ENCODE peak calls at places on chromosomes 7 and 10, in eight cellular contexts. R is right lobe of liver; Y is activated naive CD8-positive, alpha-beta T cell treated with anti-CD3 and anti-CD28 coated beads for 36 hours; V is EH; J is MCF 10A; F is NCI-H510A treated with DMSO at 0.1 percent for 48 hours; B is neural crest cell; N is lung microvascular endothelial cell. P is an unnamed sample.

GRCh38 chr7:26006421-26006820 is 145.6 kb upstream of the NFE2L3 start:
- DNase-seq in F (no peak), V (no peak), J (no peak), Y (no peak), N (no peak), B (no peak), R (no peak), P (no peak)

GRCh38 chr7:100640438-100641410 is 628 bp downstream of the TFR2 start:
- DNase-seq in Y (no peak), B (no peak), N (no peak), J (no peak), R (peak), F (no peak), V (no peak), P (no peak)

GRCh38 chr7:33157311-33157710 is 27.9 kb downstream of the BBS9 start:
- DNase-seq in J (no peak), N (no peak), F (no peak), Y (no peak), R (no peak), B (no peak), V (peak), P (no peak)

GRCh38 chr10:70893227-70894006 is 5.1 kb upstream of the PCBD1 start:
- DNase-seq in J (no peak), R (no peak), F (no peak), V (no peak), B (no peak), N (no peak), Y (no peak), P (no peak)

GRCh38 chr10:50941629-50942028 is 56.2 kb upstream of the A1CF start:
- DNase-seq in Y (no peak), N (no peak), J (no peak), B (no peak), F (no peak), R (no peak), V (no peak), P (no peak)

GRCh38 chr10:70729763-70730357 is 55.3 kb downstream of the TBATA start:
- DNase-seq in J (no peak), R (no peak), F (peak), B (no peak), N (no peak), Y (no peak), V (no peak), P (no peak)

GRCh38 chr7:46955526-46955925 is 626.4 kb downstream of the TNS3 start:
- DNase-seq in F (no peak), V (no peak), B (no peak), N (no peak), Y (no peak), R (no peak), J (no peak), P (no peak)

GRCh38 chr10:43093423-43094090 is 16.7 kb downstream of the RET start:
- DNase-seq in F (no peak), N (peak), B (no peak), V (peak), Y (no peak), R (no peak), J (no peak), P (no peak)

GRCh38 chr7:55590517-55591281 is 18.4 kb upstream of the VOPP1 start:
- DNase-seq in F (no peak), N (no peak), B (no peak), Y (no peak), V (no peak), J (no peak), R (no peak), P (no peak)

GRCh38 chr10:75611081-75611971 is 179.9 kb downstream of the LRMDA start:
- DNase-seq in R (no peak), N (no peak), F (no peak), J (no peak), V (no peak), Y (no peak), B (no peak), P (no peak)

GRCh38 chr7:96088579-96088978 is 233.3 kb downstream of the SLC25A13 start:
- DNase-seq in F (no peak), B (no peak), J (no peak), N (peak), Y (no peak), R (no peak), V (no peak), P (peak)

GRCh38 chr10:33731322-33731721 is 396.9 kb upstream of the NRP1 start:
- DNase-seq in F (no peak), Y (no peak), N (no peak), B (no peak), V (no peak), J (no peak), R (no peak), P (no peak)

GRCh38 chr7:158001621-158002320 is 585.9 kb downstream of the PTPRN2 start:
- DNase-seq in F (peak), V (no peak), B (no peak), R (no peak), N (no peak), Y (no peak), J (no peak), P (no peak)

GRCh38 chr10:72094574-72094973 is 6.2 kb upstream of the SPOCK2 start:
- DNase-seq in J (no peak), Y (no peak), N (no peak), V (no peak), F (no peak), R (no peak), B (no peak), P (no peak)

GRCh38 chr10:6578221-6579192 is 1.6 kb downstream of the PRKCQ start:
- DNase-seq in V (no peak), B (no peak), F (no peak), J (no peak), N (no peak), R (no peak), Y (no peak), P (no peak)

GRCh38 chr10:130708465-130708864 is 572.3 kb downstream of the GLRX3 start:
- DNase-seq in B (no peak), R (no peak), V (no peak), Y (no peak), J (no peak), N (no peak), F (no peak), P (no peak)

GRCh38 chr10:1133495-1134045 is 77.4 kb downstream of the WDR37 start:
- DNase-seq in Y (no peak), B (no peak), J (no peak), V (no peak), N (no peak), F (no peak), R (no peak), P (no peak)

GRCh38 chr10:132893090-132893489 is 49.3 kb downstream of the CFAP46 start:
- DNase-seq in N (no peak), Y (no peak), B (no peak), J (no peak), F (no peak), V (no peak), R (peak), P (no peak)

GRCh38 chr10:24363070-24363469 is 154.1 kb downstream of the KIAA1217 start:
- DNase-seq in J (peak), V (peak), F (no peak), N (no peak), B (no peak), R (no peak), Y (no peak), P (no peak)